ENCODE peak calls at places on chromosome 4, in four cellular contexts. J is PC-9, D is WERI-Rb-1, V is IMR-90. H is an unnamed sample.

GRCh38 chr4:60992037-60992436 is 208.1 kb upstream of the ADGRL3 start:
- DNase-seq in J (no peak), D (no peak), V (peak; percentile 9), H (peak; percentile 78)

GRCh38 chr4:159352609-159353008 is 249.7 kb downstream of the RAPGEF2 start:
- DNase-seq in J (no peak), V (no peak), D (no peak), H (no peak)

GRCh38 chr4:166318810-166319525 is 445.9 kb downstream of the TLL1 start:
- DNase-seq in D (no peak), V (peak; percentile 0), J (no peak), H (peak; percentile 81)

GRCh38 chr4:105551968-105552746 is at the start of gene ARHGEF38:
- DNase-seq in D (no peak), J (peak; percentile 30), V (peak; percentile 7), H (peak; percentile 79)

GRCh38 chr4:139564502-139564901 is 8.5 kb upstream of the SETD7 start:
- DNase-seq in J (no peak), V (no peak), D (no peak), H (no peak)

GRCh38 chr4:115107411-115107810 is 6.0 kb downstream of the NDST4 start:
- DNase-seq in J (no peak), V (no peak), D (no peak), H (no peak)

GRCh38 chr4:70739496-70740337 is 18.0 kb downstream of the RUFY3 start:
- DNase-seq in V (peak; percentile 34), J (no peak), D (no peak), H (no peak)

GRCh38 chr4:142845293-142846070 is 619 bp downstream of the INPP4B start:
- DNase-seq in J (peak; percentile 17), D (peak; percentile 42), V (no peak), H (peak; percentile 18)

GRCh38 chr4:188154668-188155423 is 15.6 kb downstream of the TRIML1 start:
- DNase-seq in V (no peak), J (no peak), D (no peak), H (no peak)

GRCh38 chr4:123235431-123235830 is 161.2 kb upstream of the SPRY1 start:
- DNase-seq in D (no peak), J (no peak), V (peak; percentile 61), H (no peak)

GRCh38 chr4:52959545-52959944 is 97.4 kb downstream of the RASL11B start:
- DNase-seq in D (no peak), V (peak; percentile 80), J (no peak), H (no peak)

GRCh38 chr4:146124023-146124680 is 51.4 kb upstream of the LSM6 start:
- DNase-seq in D (no peak), V (peak; percentile 0), J (no peak), H (no peak)

GRCh38 chr4:162061214-162061613 is 102.6 kb downstream of the FSTL5 start:
- DNase-seq in V (no peak), D (no peak), J (no peak), H (peak; percentile 31)

GRCh38 chr4:183635333-183635732 is 23.7 kb downstream of the RWDD4 start:
- DNase-seq in J (no peak), V (no peak), D (no peak), H (no peak)

GRCh38 chr4:41060352-41061318 is 153.7 kb downstream of the APBB2 start:
- DNase-seq in D (no peak), J (no peak), V (no peak), H (no peak)

GRCh38 chr4:104418313-104418712 is 76.4 kb downstream of the CXXC4 start:
- DNase-seq in V (no peak), J (no peak), D (no peak), H (peak; percentile 74)

GRCh38 chr4:108171541-108172230 is 3.0 kb upstream of the LEF1 start:
- DNase-seq in J (no peak), D (peak; percentile 18), V (no peak), H (no peak)

GRCh38 chr4:108170729-108171540 is 2.2 kb upstream of the LEF1 start:
- DNase-seq in J (no peak), D (no peak), V (no peak), H (no peak)

GRCh38 chr4:108168672-108169562 is at the start of gene LEF1:
- DNase-seq in V (peak; percentile 11), D (peak; percentile 60), J (peak; percentile 63), H (peak; percentile 52)

GRCh38 chr4:108168213-108168671 is 490 bp downstream of the LEF1 start:
- DNase-seq in V (peak; percentile 8), D (no peak), J (peak; percentile 5), H (peak; percentile 11)

GRCh38 chr4:108169639-108170038 is 907 bp upstream of the LEF1 start:
- DNase-seq in J (no peak), V (no peak), D (no peak), H (no peak)
- H3K4me3 ChIP-seq in J (no peak overlapping the region), V (no peak overlapping the region), D (no peak overlapping the region), H (no peak overlapping the region)

GRCh38 chr4:152957437-152958185 is 21.5 kb downstream of the FHDC1 start:
- DNase-seq in D (no peak), J (no peak), V (no peak), H (no peak)
- TF ChIP-seq CTCF in D (peak; percentile 11), J (no peak), V (no peak), H (no peak)

DNA sequence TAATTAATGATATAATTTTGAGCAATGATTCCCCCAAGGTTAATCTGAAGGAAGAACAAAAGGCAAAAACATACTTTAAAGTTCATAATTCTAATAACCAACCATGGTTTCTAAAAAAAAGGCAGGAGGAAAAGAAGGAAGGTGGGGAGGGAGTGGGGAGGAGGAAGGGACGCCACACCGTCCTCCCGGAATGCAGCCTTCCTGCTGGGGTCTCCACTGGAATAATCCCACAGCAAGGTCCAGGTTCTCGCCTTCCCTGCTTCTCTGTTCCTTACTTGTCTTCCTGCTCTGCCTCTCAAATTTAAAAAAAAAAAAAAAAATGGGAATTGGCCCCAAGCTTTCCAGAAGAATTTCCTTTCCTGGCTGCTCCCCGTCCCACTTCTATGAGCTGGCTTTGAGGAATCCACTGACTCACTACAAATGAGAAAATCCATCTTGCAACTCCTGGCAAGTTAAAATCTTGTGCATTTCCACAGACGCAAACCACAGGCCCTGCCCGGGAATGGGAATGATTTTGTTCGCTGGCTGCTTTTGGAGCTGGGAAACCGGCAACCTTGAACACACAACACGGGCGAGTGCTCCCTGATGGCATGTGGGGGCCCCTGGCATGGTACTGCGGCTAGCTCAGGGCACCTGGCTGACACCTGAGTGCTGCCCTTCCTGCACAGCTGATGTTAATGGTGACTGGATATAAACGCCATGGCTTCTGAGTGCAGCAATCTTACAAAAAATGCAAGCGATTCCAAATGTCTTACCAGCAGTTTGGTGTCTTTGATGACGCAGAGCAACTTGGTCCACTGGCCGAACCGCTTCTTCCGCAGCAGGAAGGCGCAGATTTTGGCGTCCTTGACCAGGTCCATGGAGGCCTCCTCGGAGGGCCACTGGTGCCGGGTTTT is 97.0 kb downstream of the AFAP1 start:
- DNase-seq in D (no peak), V (peak; percentile 99), J (peak; percentile 86), H (peak; percentile 96)
- H3K4me3 ChIP-seq in D (no peak overlapping the region), V (peak overlapping the region; percentile 15), J (peak overlapping the region; percentile 29), H (peak overlapping the region; percentile 3)

GRCh38 chr4:4852591-4853362 is 6.7 kb upstream of the MSX1 start:
- DNase-seq in D (no peak), V (peak; percentile 76), J (no peak), H (peak; percentile 65)
- TF ChIP-seq CTCF in D (no peak), V (peak; percentile 27), J (no peak), H (peak; percentile 14)

GRCh38 chr4:20254517-20255250 is 3.0 kb downstream of the SLIT2 start:
- DNase-seq in V (peak; percentile 39), J (no peak), D (peak; percentile 25), H (peak; percentile 23)

GRCh38 chr4:20255823-20256222 is 4.1 kb downstream of the SLIT2 start:
- DNase-seq in D (no peak), V (no peak), J (no peak), H (no peak)

GRCh38 chr4:20253799-20254409 is 2.2 kb downstream of the SLIT2 start:
- DNase-seq in D (peak; percentile 31), V (peak; percentile 30), J (peak; percentile 18), H (peak; percentile 15)

GRCh38 chr4:20255251-20255586 is 3.5 kb downstream of the SLIT2 start:
- DNase-seq in V (no peak), J (no peak), D (no peak), H (no peak)

DNA sequence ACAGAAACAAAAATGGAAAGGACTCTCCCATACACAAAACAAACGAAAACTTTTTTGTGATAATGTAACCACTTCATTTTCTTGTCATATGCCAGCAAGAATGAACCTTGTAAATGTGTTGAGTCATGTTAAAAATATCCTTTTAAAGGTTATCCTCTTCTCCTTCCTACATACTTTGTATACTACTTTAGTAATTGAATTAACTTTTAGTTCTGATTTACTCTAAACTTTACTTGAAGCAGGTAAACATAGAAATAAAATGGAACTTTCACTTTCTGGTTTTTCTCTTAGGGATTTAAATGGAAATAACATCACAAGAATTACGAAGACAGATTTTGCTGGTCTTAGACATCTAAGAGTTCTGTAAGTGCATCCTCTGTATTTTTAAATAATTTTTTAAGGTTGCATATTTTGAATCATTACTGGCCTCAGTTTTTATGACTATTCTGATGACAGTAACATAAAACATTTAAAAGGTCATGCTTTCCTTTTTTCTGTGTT is 4.7 kb downstream of the SLIT2 start:
- DNase-seq in J (no peak), V (peak; percentile 35), D (no peak), H (no peak)
- H3K4me3 ChIP-seq in J (no peak overlapping the region), V (no peak overlapping the region), D (no peak overlapping the region), H (no peak overlapping the region)

DNA sequence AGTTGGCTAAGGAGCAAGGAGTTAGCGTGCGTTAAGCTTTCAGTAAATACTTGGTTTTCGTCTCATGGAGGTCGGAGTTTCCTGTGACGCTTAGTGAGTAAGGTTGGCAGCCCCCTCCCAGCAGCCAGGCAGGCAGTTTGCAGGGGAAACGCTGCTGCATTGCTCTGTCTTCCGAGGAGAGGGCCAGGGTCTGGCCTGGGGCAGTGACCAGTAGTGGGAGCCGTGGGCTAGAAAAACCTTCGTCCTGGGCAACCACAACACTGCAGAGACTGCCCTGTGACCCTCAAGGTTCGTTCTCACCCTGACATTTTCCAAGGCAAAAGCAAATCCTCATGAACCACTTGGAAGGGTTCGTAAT is 432 bp downstream of the TMEM175 start:
- DNase-seq in V (peak; percentile 23), J (no peak), D (peak; percentile 57), H (no peak)
- TF ChIP-seq CTCF in V (peak; percentile 2), J (peak; percentile 33), D (peak; percentile 64), H (no peak)

GRCh38 chr4:124862261-124862660 is 149.7 kb upstream of the ANKRD50 start:
- DNase-seq in D (no peak), J (no peak), V (no peak), H (no peak)
- H3K4me3 ChIP-seq in D (no peak overlapping the region), J (no peak overlapping the region), V (no peak overlapping the region), H (no peak overlapping the region)

DNA sequence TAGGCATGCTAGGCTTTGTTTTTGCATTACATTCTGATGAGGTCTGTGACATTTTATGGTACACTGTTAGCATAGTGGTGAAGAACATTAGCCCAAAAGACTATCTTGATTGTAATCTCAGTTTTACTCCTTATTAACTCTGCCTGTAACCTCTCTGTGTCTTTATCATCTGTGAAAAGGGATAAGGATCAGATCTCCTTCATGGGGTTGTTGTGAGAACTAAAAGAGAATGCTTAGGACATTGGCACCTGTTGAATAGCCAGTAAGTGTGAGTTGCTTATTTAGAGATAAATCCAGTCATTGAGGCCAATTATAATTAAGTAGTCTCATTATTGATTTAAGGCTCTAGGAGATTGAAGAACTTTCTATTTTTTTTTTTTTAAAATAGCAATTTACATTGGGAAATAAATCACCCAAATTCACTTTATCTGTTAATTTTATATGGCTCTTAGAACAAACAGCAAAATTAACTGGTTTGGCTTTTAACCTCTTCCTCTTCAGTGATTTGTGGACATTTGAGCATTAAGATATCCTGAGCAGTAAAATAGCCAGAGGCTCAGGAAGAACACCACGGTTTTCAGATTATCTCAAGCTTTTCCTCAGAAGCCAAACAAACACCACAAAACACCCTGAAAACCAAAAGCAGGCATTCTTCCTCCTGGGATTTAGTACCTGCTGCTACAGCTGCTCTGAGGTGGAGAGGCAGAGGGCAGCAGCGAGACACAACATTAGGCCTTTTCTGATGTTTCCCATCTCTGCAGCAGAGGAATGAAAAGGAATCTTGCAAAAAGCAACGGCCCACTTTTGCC is 192.9 kb downstream of the ARHGAP10 start:
- DNase-seq in D (peak; percentile 60), J (no peak), V (peak; percentile 40), H (peak; percentile 39)
- TF ChIP-seq CTCF in D (peak; percentile 77), J (peak; percentile 39), V (peak; percentile 43), H (peak; percentile 69)

H was measured in epithelial cell of esophagus.